ENCODE peak calls at places on chromosomes 12 and 14, in eight cellular contexts. One of them, this sample, is unnamed.

GRCh38 chr12:103546959-103547358 is 40.1 kb upstream of the STAB2 start:
- DNase-seq in transverse colon: no peak
- DNase-seq in dorsolateral prefrontal cortex: no peak
- DNase-seq in NCI-H524: no peak
- DNase-seq in heart right ventricle: no peak
- DNase-seq in T-helper 2 cell: no peak
- DNase-seq in iris pigment epithelial cell: no peak
- DNase-seq in ELR: no peak
- DNase-seq in this sample: peak; percentile 93

GRCh38 chr12:109818900-109819500 is 14.2 kb downstream of the TRPV4 start:
- DNase-seq in T-helper 2 cell: no peak
- DNase-seq in ELR: peak; percentile 68
- DNase-seq in NCI-H524: no peak
- DNase-seq in transverse colon: no peak
- DNase-seq in dorsolateral prefrontal cortex: no peak
- DNase-seq in heart right ventricle: no peak
- DNase-seq in iris pigment epithelial cell: peak; percentile 28
- DNase-seq in this sample: peak; percentile 57

GRCh38 chr14:95023886-95024285 is 133.4 kb downstream of the DICER1 start:
- DNase-seq in dorsolateral prefrontal cortex: no peak
- DNase-seq in transverse colon: no peak
- DNase-seq in T-helper 2 cell: no peak
- DNase-seq in heart right ventricle: no peak
- DNase-seq in ELR: peak; percentile 40
- DNase-seq in NCI-H524: no peak
- DNase-seq in iris pigment epithelial cell: peak; percentile 7
- DNase-seq in this sample: no peak

GRCh38 chr12:990308-990648 is 745 bp upstream of the ERC1 start:
- DNase-seq in iris pigment epithelial cell: peak; percentile 79
- DNase-seq in ELR: peak; percentile 79
- DNase-seq in dorsolateral prefrontal cortex: peak; percentile 53
- DNase-seq in T-helper 2 cell: peak; percentile 27
- DNase-seq in transverse colon: peak; percentile 72
- DNase-seq in heart right ventricle: peak; percentile 64
- DNase-seq in NCI-H524: peak; percentile 67
- DNase-seq in this sample: peak; percentile 87

GRCh38 chr12:110340706-110341105 is 59.7 kb downstream of the ATP2A2 start:
- DNase-seq in T-helper 2 cell: no peak
- DNase-seq in iris pigment epithelial cell: no peak
- DNase-seq in heart right ventricle: no peak
- DNase-seq in NCI-H524: no peak
- DNase-seq in transverse colon: no peak
- DNase-seq in ELR: no peak
- DNase-seq in dorsolateral prefrontal cortex: no peak
- DNase-seq in this sample: no peak

GRCh38 chr12:132397152-132397933 is 68.0 kb upstream of the GALNT9 start:
- DNase-seq in T-helper 2 cell: no peak
- DNase-seq in transverse colon: no peak
- DNase-seq in iris pigment epithelial cell: no peak
- DNase-seq in NCI-H524: no peak
- DNase-seq in dorsolateral prefrontal cortex: peak; percentile 19
- DNase-seq in heart right ventricle: no peak
- DNase-seq in ELR: no peak
- DNase-seq in this sample: peak; percentile 49

GRCh38 chr12:99271071-99271470 is 376.5 kb upstream of the GARIN6 start:
- DNase-seq in ELR: peak; percentile 3
- DNase-seq in transverse colon: no peak
- DNase-seq in dorsolateral prefrontal cortex: no peak
- DNase-seq in NCI-H524: no peak
- DNase-seq in T-helper 2 cell: no peak
- DNase-seq in heart right ventricle: no peak
- DNase-seq in iris pigment epithelial cell: peak; percentile 4
- DNase-seq in this sample: no peak

GRCh38 chr14:103521438-103521961 is 1.1 kb downstream of the CKB start:
- DNase-seq in heart right ventricle: no peak
- DNase-seq in T-helper 2 cell: no peak
- DNase-seq in iris pigment epithelial cell: no peak
- DNase-seq in dorsolateral prefrontal cortex: no peak
- DNase-seq in NCI-H524: peak; percentile 50
- DNase-seq in ELR: no peak
- DNase-seq in transverse colon: no peak
- DNase-seq in this sample: peak; percentile 68

GRCh38 chr12:67681145-67681778 is 32.7 kb downstream of the DYRK2 start:
- DNase-seq in dorsolateral prefrontal cortex: no peak
- DNase-seq in heart right ventricle: peak; percentile 68
- DNase-seq in transverse colon: no peak
- DNase-seq in T-helper 2 cell: no peak
- DNase-seq in NCI-H524: no peak
- DNase-seq in ELR: peak; percentile 92
- DNase-seq in iris pigment epithelial cell: peak; percentile 91
- DNase-seq in this sample: no peak

This sample was measured in NCI-H69.